ENCODE peak calls at places on chromosomes 12 and 14, in four cellular contexts. H, N, D and P are unnamed samples.

GRCh38 chr14:99541677-99542470 is 60.7 kb downstream of the CCNK start:
- DNase-seq in D (no peak), H (no peak), N (no peak), P (no peak)

GRCh38 chr12:6177593-6178358 is 22.4 kb upstream of the CD9 start:
- DNase-seq in H (no peak), N (no peak), D (no peak), P (no peak)

GRCh38 chr12:130166306-130166705 is 4.0 kb downstream of the FZD10 start:
- DNase-seq in H (no peak), N (no peak), D (no peak), P (no peak)

GRCh38 chr12:124433147-124433874 is 134.1 kb downstream of the NCOR2 start:
- DNase-seq in H (no peak), D (no peak), N (no peak), P (no peak)

GRCh38 chr12:24864796-24865125 is 84.1 kb downstream of the BCAT1 start:
- DNase-seq in H (no peak), D (no peak), N (no peak), P (peak; percentile 21)

GRCh38 chr12:78087363-78087675 is 256.6 kb downstream of the NAV3 start:
- DNase-seq in D (peak; percentile 28), N (no peak), H (no peak), P (no peak)

GRCh38 chr14:75934998-75935628 is 46.7 kb downstream of the TGFB3 start:
- DNase-seq in H (no peak), N (no peak), D (no peak), P (no peak)

GRCh38 chr12:44381341-44381740 is 494.8 kb downstream of the NELL2 start:
- DNase-seq in H (no peak), N (no peak), D (no peak), P (no peak)